ENCODE peak calls at places on chromosomes 1 and 21, in ten cellular contexts. R is putamen, K is WERI-Rb-1, S is astrocyte of the spinal cord, V is SK-N-MC, D is neural progenitor cell, O is fibroblast of mammary gland, U is HEK293T, Y is lower lobe of right lung, N is head of caudate nucleus. T is an unnamed sample.

GRCh38 chr1:966603-967295 is 467 bp downstream of the PLEKHN1 start:
- DNase-seq in R (no peak), K (peak), S (peak), V (no peak), D (peak), O (peak), U (peak), Y (peak), N (no peak), T (peak)

GRCh38 chr1:114122891-114123621 is 30.6 kb downstream of the SYT6 start:
- DNase-seq in R (no peak), K (no peak), S (peak), V (no peak), D (peak), O (peak), U (no peak), Y (no peak), N (no peak), T (no peak)

GRCh38 chr1:28249013-28249870 is 10.1 kb upstream of the SESN2 start:
- DNase-seq in R (no peak), K (peak), S (peak), V (no peak), D (peak), O (no peak), U (peak), Y (peak), N (peak), T (peak)

GRCh38 chr1:34164510-34165381 is at the start of gene CSMD2:
- DNase-seq in R (peak), K (peak), S (peak), V (no peak), D (peak), O (peak), U (peak), Y (no peak), N (peak), T (peak)

GRCh38 chr1:209328178-209328577 is 255.3 kb upstream of the CAMK1G start:
- DNase-seq in R (no peak), K (no peak), S (no peak), V (no peak), D (no peak), O (no peak), U (no peak), Y (no peak), N (no peak), T (no peak)

GRCh38 chr1:96041470-96041869 is 680.1 kb upstream of the PTBP2 start:
- DNase-seq in R (no peak), K (no peak), S (no peak), V (no peak), D (no peak), O (no peak), U (no peak), Y (no peak), N (no peak), T (no peak)

GRCh38 chr1:234980657-234981396 is 147.8 kb downstream of the TOMM20 start:
- DNase-seq in R (peak), K (no peak), S (peak), V (no peak), D (no peak), O (peak), U (no peak), Y (peak), N (peak), T (no peak)

GRCh38 chr1:177772621-177773020 is 197.2 kb downstream of the SEC16B start:
- DNase-seq in R (no peak), K (no peak), S (no peak), V (no peak), D (no peak), O (peak), U (no peak), Y (no peak), N (no peak), T (no peak)

GRCh38 chr21:44724926-44725325 is 13.6 kb upstream of the TSPEAR start:
- DNase-seq in R (no peak), K (no peak), S (no peak), V (no peak), D (no peak), O (no peak), U (no peak), Y (no peak), N (no peak), T (no peak)

GRCh38 chr21:27954806-27955205 is 987.9 kb upstream of the ADAMTS5 start:
- DNase-seq in R (no peak), K (no peak), S (peak), V (peak), D (no peak), O (no peak), U (no peak), Y (no peak), N (no peak), T (no peak)

T was measured in WTC11.